ENCODE peak calls at places on chromosomes 6 and 20, in ten cellular contexts. P is astrocyte of the spinal cord, F is GM13976, G is uterus, W is cardiac muscle cell, D is AG04449, Q is amniotic stem cell, R is dermis microvascular lymphatic vessel endothelial cell, V is HTR-8/SVneo, I is pancreas. T is an unnamed sample.

GRCh38 chr6:97177905-97178304 is 105.1 kb downstream of the MMS22L start:
- DNase-seq in P (peak), F (no peak), G (no peak), W (peak), D (no peak), Q (no peak), R (no peak), V (no peak), I (no peak), T (no peak)

GRCh38 chr20:51412333-51412761 is 130.2 kb downstream of the NFATC2 start:
- DNase-seq in P (peak), F (no peak), G (no peak), W (peak), D (peak), Q (no peak), R (peak), V (no peak), I (no peak), T (no peak)

GRCh38 chr6:89315199-89315598 is at the start of gene GABRR2:
- DNase-seq in P (no peak), F (no peak), G (no peak), W (no peak), D (no peak), Q (no peak), R (no peak), V (no peak), I (no peak), T (no peak)

GRCh38 chr6:53651149-53651763 is 14.3 kb downstream of the KLHL31 start:
- DNase-seq in P (peak), F (peak), G (peak), W (peak), D (peak), Q (peak), R (peak), V (peak), I (no peak), T (peak)

GRCh38 chr6:169253745-169254238 is at the start of gene THBS2:
- DNase-seq in P (peak), F (no peak), G (peak), W (peak), D (peak), Q (peak), R (no peak), V (peak), I (no peak), T (no peak)

GRCh38 chr6:37556884-37557644 is 57.4 kb upstream of the CCDC167 start:
- DNase-seq in P (no peak), F (peak), G (no peak), W (no peak), D (no peak), Q (no peak), R (no peak), V (no peak), I (no peak), T (no peak)

GRCh38 chr6:73285674-73286283 is 22.8 kb upstream of the KHDC1 start:
- DNase-seq in P (peak), F (no peak), G (no peak), W (peak), D (peak), Q (peak), R (peak), V (peak), I (no peak), T (peak)

GRCh38 chr6:41564448-41565142 is 18.4 kb downstream of the FOXP4 start:
- DNase-seq in P (no peak), F (no peak), G (no peak), W (no peak), D (no peak), Q (no peak), R (no peak), V (no peak), I (no peak), T (no peak)

GRCh38 chr20:58640446-58640845 is 10.6 kb upstream of the STX16 start:
- DNase-seq in P (peak), F (no peak), G (no peak), W (peak), D (no peak), Q (no peak), R (no peak), V (no peak), I (no peak), T (no peak)

GRCh38 chr20:10300582-10301108 is 82.0 kb downstream of the SNAP25 start:
- DNase-seq in P (no peak), F (no peak), G (no peak), W (no peak), D (no peak), Q (no peak), R (no peak), V (no peak), I (no peak), T (no peak)

GRCh38 chr20:62515826-62516225 is 40.0 kb upstream of the GATA5 start:
- DNase-seq in P (no peak), F (no peak), G (no peak), W (no peak), D (no peak), Q (no peak), R (no peak), V (no peak), I (no peak), T (no peak)

GRCh38 chr6:159941286-159942113 is 27.4 kb upstream of the IGF2R start:
- DNase-seq in P (peak), F (peak), G (no peak), W (peak), D (no peak), Q (no peak), R (peak), V (no peak), I (no peak), T (peak)

T was measured in NCI-H345.